ENCODE peak calls at places on chromosomes 3 and 15, in seven cellular contexts. One of them, this sample, is unnamed.

GRCh38 chr15:66621491-66622467 is 56.0 kb upstream of the LCTL start:
- DNase-seq in IMR-90: no peak
- DNase-seq in H9: peak; percentile 71
- DNase-seq in mesendoderm: peak; percentile 95
- DNase-seq in H1: peak; percentile 36
- DNase-seq in trophoblast cell: peak; percentile 37
- DNase-seq in neuronal stem cell: peak; percentile 41
- DNase-seq in this sample: no peak

GRCh38 chr3:172516318-172517214 is 6.7 kb downstream of the TNFSF10 start:
- DNase-seq in neuronal stem cell: no peak
- DNase-seq in trophoblast cell: no peak
- DNase-seq in mesendoderm: no peak
- DNase-seq in H9: no peak
- DNase-seq in H1: no peak
- DNase-seq in IMR-90: peak; percentile 94
- DNase-seq in this sample: peak; percentile 48

GRCh38 chr3:186669378-186670084 is 3.7 kb downstream of the HRG start:
- DNase-seq in IMR-90: no peak
- DNase-seq in H1: no peak
- DNase-seq in trophoblast cell: peak; percentile 28
- DNase-seq in neuronal stem cell: no peak
- DNase-seq in H9: no peak
- DNase-seq in mesendoderm: peak; percentile 32
- DNase-seq in this sample: no peak

GRCh38 chr3:119831941-119832371 is 50.1 kb downstream of the NR1I2 start:
- DNase-seq in H9: no peak
- DNase-seq in mesendoderm: peak; percentile 76
- DNase-seq in IMR-90: peak; percentile 70
- DNase-seq in neuronal stem cell: no peak
- DNase-seq in H1: no peak
- DNase-seq in trophoblast cell: no peak
- DNase-seq in this sample: peak; percentile 87

GRCh38 chr3:97979610-97980009 is 7.4 kb upstream of the RIOX2 start:
- DNase-seq in IMR-90: no peak
- DNase-seq in H9: peak; percentile 65
- DNase-seq in neuronal stem cell: no peak
- DNase-seq in mesendoderm: peak; percentile 52
- DNase-seq in H1: no peak
- DNase-seq in trophoblast cell: no peak
- DNase-seq in this sample: no peak

GRCh38 chr3:172256101-172256687 is 192.1 kb downstream of the GHSR start:
- DNase-seq in IMR-90: peak; percentile 54
- DNase-seq in H1: no peak
- DNase-seq in trophoblast cell: peak; percentile 76
- DNase-seq in H9: no peak
- DNase-seq in neuronal stem cell: no peak
- DNase-seq in mesendoderm: no peak
- DNase-seq in this sample: peak; percentile 67

GRCh38 chr3:183163563-183163962 is 1.0 kb upstream of the LAMP3 start:
- DNase-seq in mesendoderm: no peak
- DNase-seq in IMR-90: no peak
- DNase-seq in H1: no peak
- DNase-seq in neuronal stem cell: no peak
- DNase-seq in trophoblast cell: no peak
- DNase-seq in H9: no peak
- DNase-seq in this sample: no peak

GRCh38 chr15:64070965-64071851 is 22.4 kb downstream of the CIAO2A start:
- DNase-seq in mesendoderm: no peak
- DNase-seq in H1: no peak
- DNase-seq in trophoblast cell: peak; percentile 78
- DNase-seq in neuronal stem cell: no peak
- DNase-seq in H9: no peak
- DNase-seq in IMR-90: peak; percentile 88
- DNase-seq in this sample: peak; percentile 85

GRCh38 chr15:36529296-36530011 is 50.0 kb upstream of the CDIN1 start:
- DNase-seq in mesendoderm: no peak
- DNase-seq in H1: no peak
- DNase-seq in H9: no peak
- DNase-seq in neuronal stem cell: no peak
- DNase-seq in IMR-90: no peak
- DNase-seq in trophoblast cell: no peak
- DNase-seq in this sample: no peak

GRCh38 chr3:127291611-127292010 is 3.8 kb upstream of the PRR20G start:
- DNase-seq in neuronal stem cell: no peak
- DNase-seq in mesendoderm: no peak
- DNase-seq in trophoblast cell: no peak
- DNase-seq in H1: no peak
- DNase-seq in H9: no peak
- DNase-seq in IMR-90: no peak
- DNase-seq in this sample: no peak

GRCh38 chr15:95087253-95087609 is 855.9 kb downstream of the MCTP2 start:
- DNase-seq in trophoblast cell: peak; percentile 67
- DNase-seq in H9: no peak
- DNase-seq in H1: no peak
- DNase-seq in IMR-90: peak; percentile 43
- DNase-seq in mesendoderm: no peak
- DNase-seq in neuronal stem cell: no peak
- DNase-seq in this sample: peak; percentile 69
- H2BK120ac ChIP-seq in trophoblast cell: no peak overlapping the region
- H2BK120ac ChIP-seq in H9: no peak overlapping the region
- H2BK120ac ChIP-seq in H1: no peak overlapping the region
- H2BK120ac ChIP-seq in IMR-90: no peak overlapping the region
- H2BK120ac ChIP-seq in mesendoderm: no peak overlapping the region
- H2BK120ac ChIP-seq in neuronal stem cell: no peak overlapping the region
- H2BK120ac ChIP-seq in this sample: no peak overlapping the region

GRCh38 chr3:143970773-143971366 is 753 bp upstream of the DIPK2A start:
- DNase-seq in mesendoderm: peak; percentile 77
- DNase-seq in neuronal stem cell: peak; percentile 65
- DNase-seq in H9: peak; percentile 65
- DNase-seq in H1: no peak
- DNase-seq in trophoblast cell: peak; percentile 5
- DNase-seq in IMR-90: peak; percentile 33
- DNase-seq in this sample: peak; percentile 75

GRCh38 chr3:143973352-143974021 is 1.9 kb downstream of the DIPK2A start:
- DNase-seq in H1: no peak
- DNase-seq in IMR-90: peak; percentile 16
- DNase-seq in trophoblast cell: no peak
- DNase-seq in mesendoderm: no peak
- DNase-seq in neuronal stem cell: no peak
- DNase-seq in H9: no peak
- DNase-seq in this sample: peak; percentile 49

GRCh38 chr3:143972495-143973351 is 1.1 kb downstream of the DIPK2A start:
- DNase-seq in H9: peak; percentile 61
- DNase-seq in neuronal stem cell: peak; percentile 67
- DNase-seq in IMR-90: peak; percentile 85
- DNase-seq in mesendoderm: peak; percentile 92
- DNase-seq in trophoblast cell: peak; percentile 34
- DNase-seq in H1: peak; percentile 9
- DNase-seq in this sample: peak; percentile 83

GRCh38 chr3:143972155-143972494 is 502 bp downstream of the DIPK2A start:
- DNase-seq in IMR-90: no peak
- DNase-seq in H9: peak; percentile 53
- DNase-seq in trophoblast cell: no peak
- DNase-seq in H1: peak; percentile 21
- DNase-seq in mesendoderm: no peak
- DNase-seq in neuronal stem cell: no peak
- DNase-seq in this sample: no peak

DNA sequence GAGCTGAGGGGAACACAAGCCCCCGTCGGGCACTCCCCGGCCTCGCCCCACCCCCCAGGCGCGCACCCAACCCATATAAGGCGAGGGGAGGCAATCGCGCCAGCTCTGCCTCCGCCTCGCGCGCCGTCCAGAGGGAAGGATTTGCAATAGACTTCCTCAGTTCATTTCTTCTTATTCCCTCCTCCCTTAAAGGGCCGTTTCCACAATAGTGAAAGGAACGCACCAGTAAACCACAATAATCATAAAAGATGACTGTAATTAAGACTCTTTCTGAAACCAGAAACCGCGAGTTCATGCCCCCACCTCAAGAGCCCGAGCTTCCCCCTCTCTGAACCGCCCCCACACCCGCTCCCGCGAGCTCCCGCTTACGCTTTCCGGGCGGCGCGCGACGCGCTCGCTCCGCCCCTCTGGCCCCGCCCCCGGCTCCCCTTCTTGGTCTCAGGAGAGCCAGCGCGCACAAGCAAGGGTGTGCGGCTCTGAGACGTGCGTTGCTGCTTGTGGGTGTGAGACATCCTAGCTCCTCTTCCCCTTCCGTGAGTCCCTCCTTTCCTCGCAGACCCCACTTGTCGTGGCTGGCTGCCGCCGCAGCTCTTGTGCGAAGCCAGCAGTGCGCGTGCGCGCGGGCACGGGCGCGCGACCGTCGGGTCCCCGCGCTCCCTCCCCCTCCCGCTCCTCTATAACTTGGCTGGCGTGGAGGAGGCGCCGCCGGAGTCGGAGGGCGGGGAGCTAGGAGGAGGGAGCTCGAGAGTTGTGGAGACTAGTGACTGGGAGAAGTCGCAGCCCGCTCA is at the start of gene DIPK2A:
- DNase-seq in neuronal stem cell: peak; percentile 94
- DNase-seq in mesendoderm: peak; percentile 98
- DNase-seq in H9: peak; percentile 95
- DNase-seq in H1: peak; percentile 81
- DNase-seq in trophoblast cell: peak; percentile 63
- DNase-seq in IMR-90: peak; percentile 93
- DNase-seq in this sample: peak; percentile 96
- H3K18ac ChIP-seq in neuronal stem cell: peak within 1 kb of the TSS; percentile 100
- H3K18ac ChIP-seq in mesendoderm: peak within 1 kb of the TSS; percentile 73
- H3K18ac ChIP-seq in H9: peak within 1 kb of the TSS; percentile 90
- H3K18ac ChIP-seq in H1: peak within 1 kb of the TSS; percentile 100
- H3K18ac ChIP-seq in trophoblast cell: peak within 1 kb of the TSS; percentile 99
- H3K18ac ChIP-seq in IMR-90: peak within 1 kb of the TSS; percentile 82
- H3K18ac ChIP-seq in this sample: peak within 1 kb of the TSS; percentile 100

GRCh38 chr15:60584355-60585023 is 105.5 kb upstream of the ICE2 start:
- DNase-seq in IMR-90: no peak
- DNase-seq in H1: no peak
- DNase-seq in neuronal stem cell: no peak
- DNase-seq in trophoblast cell: no peak
- DNase-seq in H9: no peak
- DNase-seq in mesendoderm: peak; percentile 46
- DNase-seq in this sample: no peak

GRCh38 chr15:60583194-60583593 is 104.3 kb upstream of the ICE2 start:
- DNase-seq in IMR-90: no peak
- DNase-seq in H1: no peak
- DNase-seq in H9: no peak
- DNase-seq in mesendoderm: no peak
- DNase-seq in trophoblast cell: no peak
- DNase-seq in neuronal stem cell: no peak
- DNase-seq in this sample: no peak

GRCh38 chr15:60585743-60586708 is 107.1 kb upstream of the ICE2 start:
- DNase-seq in trophoblast cell: peak; percentile 83
- DNase-seq in mesendoderm: peak; percentile 75
- DNase-seq in neuronal stem cell: peak; percentile 60
- DNase-seq in IMR-90: peak; percentile 78
- DNase-seq in H9: no peak
- DNase-seq in H1: no peak
- DNase-seq in this sample: peak; percentile 75

GRCh38 chr15:60582370-60583036 is 103.6 kb upstream of the ICE2 start:
- DNase-seq in neuronal stem cell: no peak
- DNase-seq in trophoblast cell: peak; percentile 10
- DNase-seq in H1: no peak
- DNase-seq in H9: no peak
- DNase-seq in IMR-90: peak; percentile 54
- DNase-seq in mesendoderm: no peak
- DNase-seq in this sample: peak; percentile 37

DNA sequence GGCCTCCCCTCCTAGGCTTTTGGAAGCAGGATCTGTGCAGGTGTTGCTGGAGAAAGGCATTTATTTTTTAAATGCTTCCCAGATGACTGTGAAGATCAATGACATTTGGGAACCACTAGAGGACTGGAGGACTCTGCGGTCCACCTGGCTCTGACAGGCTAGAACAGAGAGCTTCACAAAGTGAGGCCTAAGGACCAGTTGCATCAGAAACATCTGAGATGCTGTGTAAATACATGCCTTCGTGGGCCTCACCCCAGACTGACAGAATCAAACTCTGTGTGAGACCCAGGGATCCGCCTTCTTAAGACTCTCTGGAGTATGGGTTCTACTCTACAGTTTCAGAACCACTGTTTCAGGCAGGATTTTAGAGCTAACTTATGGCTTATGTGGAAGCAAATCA is 105.0 kb upstream of the ICE2 start:
- DNase-seq in IMR-90: no peak
- DNase-seq in H1: no peak
- DNase-seq in H9: no peak
- DNase-seq in trophoblast cell: no peak
- DNase-seq in mesendoderm: peak; percentile 77
- DNase-seq in neuronal stem cell: no peak
- DNase-seq in this sample: no peak
- H2BK120ac ChIP-seq in IMR-90: no peak overlapping the region
- H2BK120ac ChIP-seq in H1: no peak overlapping the region
- H2BK120ac ChIP-seq in H9: no peak overlapping the region
- H2BK120ac ChIP-seq in trophoblast cell: no peak overlapping the region
- H2BK120ac ChIP-seq in mesendoderm: no peak overlapping the region
- H2BK120ac ChIP-seq in neuronal stem cell: no peak overlapping the region
- H2BK120ac ChIP-seq in this sample: no peak overlapping the region

DNA sequence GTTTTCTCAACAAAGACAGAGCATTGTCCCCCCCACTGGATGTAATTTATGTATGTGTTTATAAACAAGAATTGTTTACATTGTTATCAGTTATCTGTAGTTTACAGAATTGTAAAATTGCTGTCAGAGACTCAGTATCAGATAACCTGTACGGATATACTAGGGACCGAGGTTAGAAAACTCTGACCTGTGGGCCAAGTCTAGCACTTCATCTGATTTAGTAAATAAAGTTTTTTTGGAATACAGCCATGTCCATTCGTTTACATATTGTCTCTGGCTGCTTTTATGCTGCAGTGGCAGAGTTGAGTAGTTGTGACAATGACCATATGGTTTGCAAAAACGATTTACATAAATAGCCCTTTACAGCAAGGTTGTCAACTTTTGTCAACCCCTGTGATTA is 52.6 kb downstream of the LRRC28 start:
- DNase-seq in neuronal stem cell: no peak
- DNase-seq in mesendoderm: no peak
- DNase-seq in trophoblast cell: no peak
- DNase-seq in H9: no peak
- DNase-seq in H1: no peak
- DNase-seq in IMR-90: no peak
- DNase-seq in this sample: no peak
- H3K18ac ChIP-seq in neuronal stem cell: no peak overlapping the region
- H3K18ac ChIP-seq in mesendoderm: no peak overlapping the region
- H3K18ac ChIP-seq in trophoblast cell: no peak overlapping the region
- H3K18ac ChIP-seq in H9: no peak overlapping the region
- H3K18ac ChIP-seq in H1: no peak overlapping the region
- H3K18ac ChIP-seq in IMR-90: no peak overlapping the region
- H3K18ac ChIP-seq in this sample: no peak overlapping the region